ENCODE peak calls at places on chromosomes 7 and 10, in eight cellular contexts. V is uterus, Q is NT2/D1, W is fibroblast of mammary gland, S is SK-N-SH, O is GM04504, F is glutamatergic neuron, Z is B cell. K is an unnamed sample.

GRCh38 chr7:91636129-91636724 is 244.3 kb downstream of the MTERF1 start:
- DNase-seq in Q (peak), W (peak), V (no peak), F (no peak), S (no peak), O (no peak), Z (no peak), K (no peak)

GRCh38 chr7:82945480-82945879 is 217.2 kb downstream of the PCLO start:
- DNase-seq in V (no peak), Z (no peak), S (no peak), Q (no peak), F (no peak), O (no peak), W (no peak), K (no peak)

GRCh38 chr7:1668932-1669485 is 1.1 kb upstream of the ELFN1 start:
- DNase-seq in Z (peak), O (no peak), Q (no peak), V (no peak), W (no peak), F (peak), S (peak), K (no peak)

GRCh38 chr7:114934758-114935157 is 12.9 kb downstream of the MDFIC start:
- DNase-seq in V (no peak), W (no peak), O (no peak), Z (no peak), Q (no peak), F (no peak), S (no peak), K (no peak)

GRCh38 chr7:108418941-108419340 is 37.3 kb downstream of the NRCAM start:
- DNase-seq in F (no peak), W (peak), S (no peak), O (no peak), V (no peak), Z (no peak), Q (no peak), K (no peak)

GRCh38 chr10:6351540-6351939 is 148.8 kb downstream of the PFKFB3 start:
- DNase-seq in O (no peak), W (peak), V (no peak), F (no peak), Q (no peak), S (no peak), Z (no peak), K (no peak)

GRCh38 chr7:80370587-80370986 is 141.3 kb downstream of the GNAT3 start:
- DNase-seq in Z (no peak), W (no peak), O (no peak), Q (no peak), V (no peak), S (no peak), F (no peak), K (no peak)

GRCh38 chr7:106367664-106368063 is 82.9 kb upstream of the NAMPT start:
- DNase-seq in O (no peak), V (no peak), W (no peak), S (no peak), Z (no peak), F (no peak), Q (no peak), K (no peak)

GRCh38 chr7:145698526-145699262 is 417.9 kb upstream of the CNTNAP2 start:
- DNase-seq in Z (no peak), S (no peak), V (no peak), F (no peak), Q (no peak), O (no peak), W (peak), K (no peak)

GRCh38 chr7:138705122-138705521 is 4.0 kb upstream of the SVOPL start:
- DNase-seq in F (no peak), S (no peak), V (no peak), Q (no peak), O (no peak), W (no peak), Z (no peak), K (no peak)

GRCh38 chr7:95861041-95861440 is 88.7 kb downstream of the DYNC1I1 start:
- DNase-seq in Q (no peak), O (no peak), Z (no peak), W (no peak), V (no peak), S (no peak), F (no peak), K (no peak)

GRCh38 chr10:85643171-85643838 is 723.3 kb downstream of the GRID1 start:
- DNase-seq in F (no peak), V (no peak), Z (no peak), O (no peak), W (no peak), Q (no peak), S (no peak), K (no peak)

GRCh38 chr7:70303309-70303708 is 705.0 kb downstream of the AUTS2 start:
- DNase-seq in V (no peak), O (no peak), Z (no peak), W (no peak), S (no peak), Q (no peak), F (no peak), K (no peak)

GRCh38 chr10:54854389-54854788 is 53.4 kb upstream of the PCDH15 start:
- DNase-seq in Q (no peak), S (no peak), O (no peak), Z (no peak), F (no peak), W (no peak), V (no peak), K (no peak)

GRCh38 chr10:98323221-98324164 is 55.5 kb upstream of the LOXL4 start:
- DNase-seq in S (no peak), O (peak), W (peak), Q (no peak), Z (no peak), V (peak), F (no peak), K (peak)

GRCh38 chr7:84372155-84372621 is 177.6 kb upstream of the SEMA3A start:
- DNase-seq in Q (no peak), Z (no peak), S (no peak), O (peak), F (no peak), W (peak), V (no peak), K (no peak)

GRCh38 chr7:130242198-130243014 is 24.3 kb upstream of the CPA2 start:
- DNase-seq in W (peak), F (peak), Q (peak), Z (no peak), S (peak), O (no peak), V (peak), K (peak)

GRCh38 chr7:128454808-128455555 is 696 bp upstream of the HILPDA start:
- DNase-seq in O (peak), F (no peak), V (no peak), S (no peak), Q (no peak), W (no peak), Z (no peak), K (no peak)

GRCh38 chr10:13716161-13717071 is 129.7 kb downstream of the PRPF18 start:
- DNase-seq in W (peak), V (no peak), Z (no peak), O (peak), S (peak), F (peak), Q (no peak), K (no peak)

GRCh38 chr7:1839701-1840100 is 169.6 kb downstream of the ELFN1 start:
- DNase-seq in Q (no peak), V (no peak), Z (no peak), O (no peak), F (peak), S (peak), W (no peak), K (no peak)

GRCh38 chr7:131562941-131563340 is 6.5 kb upstream of the PODXL start:
- DNase-seq in S (no peak), O (no peak), V (no peak), Z (no peak), Q (no peak), W (no peak), F (no peak), K (no peak)

GRCh38 chr7:137977173-137977572 is 24.7 kb downstream of the CREB3L2 start:
- DNase-seq in F (no peak), O (no peak), V (no peak), Q (no peak), W (peak), S (no peak), Z (no peak), K (no peak)

GRCh38 chr7:47812460-47813136 is 135.7 kb downstream of the PKD1L1 start:
- DNase-seq in S (no peak), Z (no peak), F (no peak), Q (no peak), V (no peak), O (no peak), W (no peak), K (peak)

GRCh38 chr10:48309711-48310226 is 3.3 kb downstream of the MAPK8 start:
- DNase-seq in W (peak), O (no peak), Q (no peak), Z (peak), S (peak), F (no peak), V (no peak), K (no peak)

GRCh38 chr7:115145512-115145911 is 223.6 kb downstream of the MDFIC start:
- DNase-seq in W (peak), F (no peak), S (no peak), V (no peak), O (peak), Q (no peak), Z (no peak), K (no peak)

GRCh38 chr10:10818082-10818481 is 199.6 kb upstream of the CELF2 start:
- DNase-seq in Q (no peak), S (no peak), V (peak), W (peak), F (no peak), Z (no peak), O (peak), K (no peak)

GRCh38 chr7:110839866-110840265 is 251.1 kb upstream of the LRRN3 start:
- DNase-seq in W (peak), F (no peak), S (no peak), Q (no peak), V (no peak), Z (no peak), O (peak), K (peak)

GRCh38 chr7:119711104-119711503 is 561.9 kb upstream of the KCND2 start:
- DNase-seq in Z (no peak), S (no peak), O (no peak), W (no peak), F (no peak), V (no peak), Q (no peak), K (no peak)